ENCODE peak calls at places on chromosomes 7 and 10, in six cellular contexts. S, Z, D, T, W and G are unnamed samples.
A peak's percentile ranks its signal among the peaks of the same experiment; 100 is the strongest.

GRCh38 chr7:84193787-84194186 is 802 bp downstream of the SEMA3A start:
- DNase-seq in Z (no peak), S (no peak), W (no peak), T (no peak), D (no peak), G (no peak)

GRCh38 chr10:11424456-11425287 is 186.8 kb downstream of the USP6NL start:
- DNase-seq in W (peak; percentile 68), D (no peak), S (peak; percentile 64), Z (peak; percentile 80), T (no peak), G (peak; percentile 55)

GRCh38 chr7:158409120-158409519 is 178.5 kb downstream of the PTPRN2 start:
- DNase-seq in S (no peak), T (no peak), W (no peak), D (no peak), Z (no peak), G (no peak)

GRCh38 chr7:147803625-147804024 is 786.9 kb upstream of the C7orf33 start:
- DNase-seq in D (no peak), T (no peak), W (no peak), Z (no peak), S (no peak), G (no peak)

GRCh38 chr10:61356342-61356741 is 96.8 kb downstream of the TMEM26 start:
- DNase-seq in W (no peak), S (no peak), D (no peak), Z (no peak), T (no peak), G (no peak)

GRCh38 chr10:21529236-21529910 is 3.9 kb upstream of the SKIDA1 start:
- DNase-seq in Z (no peak), T (no peak), W (no peak), S (no peak), D (no peak), G (no peak)

GRCh38 chr7:37756797-37757551 is 73.4 kb downstream of the GPR141 start:
- DNase-seq in T (no peak), S (no peak), D (no peak), Z (no peak), W (no peak), G (no peak)

GRCh38 chr7:155764432-155764798 is 47.8 kb downstream of the SHH start:
- DNase-seq in Z (no peak), D (peak; percentile 10), S (no peak), W (no peak), T (peak; percentile 66), G (no peak)

GRCh38 chr7:132939495-132939894 is 142.4 kb downstream of the CHCHD3 start:
- DNase-seq in S (no peak), Z (no peak), T (no peak), W (no peak), D (no peak), G (no peak)

GRCh38 chr10:29535778-29536459 is 98.9 kb downstream of the SVIL start:
- DNase-seq in T (no peak), Z (no peak), S (peak; percentile 61), D (no peak), W (no peak), G (no peak)